ENCODE peak calls at places on chromosomes 6 and 20, in seven cellular contexts. S is PC-3, V is astrocyte of the spinal cord, Q is A549, K is hepatocyte, W is WTC11, P is omental fat pad. I is an unnamed sample.

GRCh38 chr6:170184324-170184723 is 106.6 kb downstream of the DLL1 start:
- DNase-seq in W (no peak), Q (no peak), K (no peak), S (no peak), V (no peak), P (no peak), I (no peak)

GRCh38 chr20:47700327-47700726 is 85.0 kb downstream of the SULF2 start:
- DNase-seq in Q (no peak), P (no peak), S (no peak), K (no peak), W (no peak), V (no peak), I (no peak)

GRCh38 chr20:22775671-22776139 is 191.3 kb upstream of the FOXA2 start:
- DNase-seq in Q (peak), W (no peak), V (peak), K (peak), S (peak), P (no peak), I (no peak)

GRCh38 chr6:109059591-109060021 is 35.0 kb downstream of the SESN1 start:
- DNase-seq in P (no peak), V (peak), W (no peak), K (no peak), S (peak), Q (no peak), I (no peak)

GRCh38 chr6:103680116-103680515 is 1179.6 kb downstream of the HACE1 start:
- DNase-seq in V (no peak), W (no peak), K (no peak), S (no peak), P (no peak), Q (no peak), I (no peak)

GRCh38 chr6:121205569-121205968 is 128.7 kb downstream of the TBC1D32 start:
- DNase-seq in V (no peak), S (no peak), Q (no peak), K (no peak), P (no peak), W (no peak), I (no peak)

GRCh38 chr20:58212636-58213035 is 15.8 kb downstream of the ANKRD60 start:
- DNase-seq in K (no peak), P (no peak), Q (no peak), V (no peak), S (no peak), W (no peak), I (no peak)

GRCh38 chr20:53845980-53846379 is 224.4 kb downstream of the BCAS1 start:
- DNase-seq in S (no peak), P (no peak), Q (no peak), W (no peak), K (no peak), V (no peak), I (no peak)

GRCh38 chr6:150456902-150457643 is 88.3 kb downstream of the IYD start:
- DNase-seq in W (no peak), K (no peak), V (no peak), P (no peak), S (no peak), Q (no peak), I (no peak)

GRCh38 chr6:122184260-122184934 is 215.1 kb upstream of the HSF2 start:
- DNase-seq in P (no peak), S (peak), K (peak), W (no peak), V (peak), Q (peak), I (no peak)

GRCh38 chr6:95142101-95142500 is 435.2 kb upstream of the MANEA start:
- DNase-seq in V (no peak), W (no peak), K (no peak), S (no peak), P (no peak), Q (no peak), I (no peak)

GRCh38 chr20:45311589-45312211 is 3.6 kb upstream of the MATN4 start:
- DNase-seq in K (peak), W (peak), Q (peak), V (no peak), P (peak), S (peak), I (no peak)

GRCh38 chr6:44486002-44486421 is 98.5 kb downstream of the CDC5L start:
- DNase-seq in K (no peak), Q (no peak), W (no peak), V (peak), S (no peak), P (no peak), I (no peak)

GRCh38 chr6:31401403-31401802 is 2.0 kb upstream of the MICA start:
- DNase-seq in V (peak), K (peak), Q (peak), W (no peak), S (peak), P (no peak), I (no peak)

GRCh38 chr6:163531122-163531521 is 116.6 kb downstream of the QKI start:
- DNase-seq in W (no peak), P (no peak), S (no peak), Q (no peak), K (no peak), V (no peak), I (no peak)

GRCh38 chr20:2651772-2652723 is at the start of gene NOP56:
- DNase-seq in Q (peak), S (peak), W (peak), V (peak), K (peak), P (peak), I (peak)

GRCh38 chr6:75933387-75933975 is 139.0 kb downstream of the IMPG1 start:
- DNase-seq in K (no peak), Q (no peak), S (no peak), P (no peak), V (no peak), W (no peak), I (no peak)

GRCh38 chr6:151916680-151917164 is 109.2 kb downstream of the ESR1 start:
- DNase-seq in V (peak), S (peak), W (no peak), P (no peak), Q (no peak), K (no peak), I (peak)

GRCh38 chr20:2118783-2119182 is 17.2 kb downstream of the STK35 start:
- DNase-seq in K (no peak), Q (no peak), V (no peak), W (no peak), S (no peak), P (no peak), I (no peak)

GRCh38 chr6:103675807-103676406 is 1183.8 kb downstream of the HACE1 start:
- DNase-seq in P (no peak), V (peak), W (no peak), S (no peak), Q (no peak), K (peak), I (no peak)

GRCh38 chr6:40440083-40440482 is 147.1 kb downstream of the LRFN2 start:
- DNase-seq in P (no peak), W (no peak), K (no peak), V (no peak), S (no peak), Q (no peak), I (no peak)

GRCh38 chr6:33344771-33345697 is 27.5 kb upstream of the ZBTB22 start:
- DNase-seq in W (peak), Q (peak), K (peak), V (peak), P (no peak), S (peak), I (peak)

GRCh38 chr6:66965227-66965626 is 1258.2 kb upstream of the EYS start:
- DNase-seq in K (no peak), Q (no peak), P (no peak), S (peak), W (no peak), V (peak), I (no peak)

GRCh38 chr20:4601630-4602296 is 119.9 kb upstream of the PRND start:
- DNase-seq in V (peak), W (no peak), Q (no peak), P (no peak), S (peak), K (no peak), I (no peak)

GRCh38 chr6:26249959-26250805 is 114.8 kb upstream of the BTN3A2 start:
- DNase-seq in S (peak), P (no peak), V (peak), Q (peak), K (peak), W (peak), I (no peak)

GRCh38 chr6:2523061-2523460 is 227.7 kb downstream of the MYLK4 start:
- DNase-seq in P (no peak), W (no peak), S (no peak), Q (no peak), K (no peak), V (no peak), I (no peak)

GRCh38 chr6:107418118-107418517 is 41.2 kb downstream of the PDSS2 start:
- DNase-seq in P (no peak), V (no peak), W (no peak), K (no peak), S (peak), Q (peak), I (no peak)

GRCh38 chr6:135583256-135583758 is 85.8 kb upstream of the AHI1 start:
- DNase-seq in V (peak), K (no peak), W (no peak), Q (no peak), P (no peak), S (peak), I (no peak)

GRCh38 chr6:88144637-88145297 is 21.4 kb downstream of the CNR1 start:
- DNase-seq in P (no peak), V (no peak), S (no peak), Q (no peak), K (no peak), W (no peak), I (no peak)

GRCh38 chr6:88142299-88142668 is 23.9 kb downstream of the CNR1 start:
- DNase-seq in K (no peak), P (no peak), W (no peak), S (no peak), V (no peak), Q (no peak), I (no peak)

GRCh38 chr6:88141641-88142298 is 24.4 kb downstream of the CNR1 start:
- DNase-seq in K (no peak), P (no peak), S (no peak), W (no peak), Q (no peak), V (no peak), I (no peak)

GRCh38 chr6:88143768-88144167 is 22.4 kb downstream of the CNR1 start:
- DNase-seq in W (no peak), K (no peak), V (no peak), P (no peak), S (no peak), Q (no peak), I (no peak)

DNA sequence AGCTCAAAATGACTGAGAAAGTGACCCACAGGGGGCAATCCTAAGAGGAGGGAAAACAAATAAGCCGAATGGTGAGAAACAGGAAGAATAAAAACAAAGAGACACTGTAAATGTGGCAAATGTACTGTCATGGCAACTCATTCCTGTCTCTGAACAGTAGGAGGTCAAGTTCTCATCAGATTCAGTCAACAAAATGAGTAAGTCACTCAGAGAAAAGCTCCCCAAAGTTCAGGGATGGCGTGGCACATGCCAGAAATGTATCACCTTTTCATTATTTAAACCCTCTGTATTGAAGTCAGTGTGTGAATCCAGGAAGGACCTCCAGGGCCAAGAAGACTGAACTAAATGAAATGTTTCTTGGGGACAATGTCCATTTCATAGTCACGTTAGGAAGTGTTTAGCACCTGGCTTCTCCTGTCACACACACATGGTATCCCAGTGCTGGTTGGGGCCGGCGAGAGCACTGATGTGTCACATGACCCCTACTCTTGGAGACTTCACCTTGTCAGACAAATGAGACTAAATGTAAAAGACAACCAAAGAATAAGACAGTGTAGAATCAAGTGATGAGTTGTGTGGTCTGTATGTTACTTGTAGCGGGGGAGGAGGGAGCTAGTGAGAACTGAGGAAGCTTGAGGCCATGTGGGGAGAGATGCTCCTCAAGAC is 20.7 kb downstream of the CNR1 start:
- DNase-seq in P (no peak), S (no peak), V (no peak), W (no peak), K (no peak), Q (no peak), I (no peak)
- TF ChIP-seq CTCF in P (no peak), S (no peak), V (no peak), W (no peak), K (no peak), Q (no peak), I (no peak)

DNA sequence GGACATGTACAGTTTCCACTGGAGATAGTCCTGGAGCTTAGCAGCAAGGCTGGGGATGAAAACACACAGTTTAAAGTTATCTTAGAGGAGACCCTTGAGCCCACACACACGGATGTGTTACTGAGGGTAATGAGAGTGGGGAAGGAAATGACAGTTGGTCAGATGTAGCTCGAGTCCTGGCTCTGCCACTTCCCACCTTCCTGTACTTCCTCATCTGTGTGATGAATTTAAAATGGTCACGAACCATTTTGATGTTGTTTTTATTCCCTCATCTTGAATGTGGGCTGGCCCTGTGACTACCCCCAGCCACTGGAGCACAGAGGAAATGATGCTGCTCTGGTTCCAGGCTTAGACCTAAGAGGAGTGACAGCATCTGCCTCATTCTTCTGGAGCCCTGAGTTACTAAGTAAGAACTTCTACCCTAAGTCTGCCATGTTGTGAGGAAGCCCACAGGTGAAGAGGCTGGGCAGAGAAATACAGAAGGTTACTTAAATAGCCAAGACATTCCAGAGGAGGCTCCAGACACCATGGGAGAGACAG is 141.2 kb downstream of the NRN1 start:
- DNase-seq in P (no peak), S (no peak), W (no peak), V (no peak), Q (no peak), K (no peak), I (no peak)
- TF ChIP-seq CTCF in P (no peak), S (no peak), W (no peak), V (no peak), Q (no peak), K (no peak), I (no peak)

GRCh38 chr6:71510057-71510713 is 221.6 kb downstream of the OGFRL1 start:
- DNase-seq in V (peak), P (no peak), W (peak), S (peak), Q (peak), K (peak), I (peak)
- TF ChIP-seq CTCF in V (peak), P (no peak), W (no peak), S (peak), Q (peak), K (peak), I (no peak)

DNA sequence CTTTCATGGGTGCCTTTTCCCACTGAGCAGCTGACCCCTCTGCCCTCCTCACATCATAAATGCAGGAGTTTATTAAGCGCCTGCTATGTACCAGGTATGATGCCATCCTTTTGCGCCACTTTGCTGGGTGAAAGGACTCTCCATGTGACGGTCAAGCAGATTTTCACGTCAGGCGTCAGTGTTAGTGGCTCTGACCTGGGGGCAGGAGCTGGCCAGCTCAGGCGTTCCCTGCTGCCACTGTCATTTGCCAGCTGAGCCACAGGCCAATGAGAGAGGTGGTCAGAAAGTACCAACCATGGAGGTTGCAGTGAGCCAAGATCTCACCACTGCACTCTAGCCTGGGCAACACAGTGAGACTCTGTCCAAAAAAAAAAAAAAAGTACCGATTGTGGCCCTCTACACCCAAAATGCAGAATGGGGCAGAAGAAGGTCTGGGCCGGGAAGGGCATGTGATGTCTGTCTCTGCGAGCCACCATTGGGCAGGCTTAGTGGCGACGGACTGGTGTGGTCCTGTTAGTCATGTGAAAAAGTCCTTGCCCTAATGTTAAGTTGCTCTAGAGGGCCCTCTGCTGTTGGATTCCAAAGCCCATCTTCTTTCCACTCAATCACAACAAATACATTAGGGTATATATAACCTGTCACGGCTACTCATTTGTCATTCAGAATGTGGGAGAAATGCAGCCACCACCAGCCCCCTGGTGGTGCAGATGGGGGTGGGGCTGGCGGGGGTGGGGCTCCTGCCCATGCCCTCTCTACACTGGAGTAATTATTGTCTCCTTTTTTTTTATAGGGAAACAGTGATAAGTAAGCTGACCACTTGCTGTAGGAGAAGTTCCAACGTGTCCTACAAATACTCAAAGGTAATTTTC is 18.4 kb upstream of the SLC22A1 start:
- DNase-seq in Q (peak), V (no peak), K (no peak), P (no peak), W (peak), S (peak), I (no peak)
- TF ChIP-seq CTCF in Q (peak), V (peak), K (peak), P (no peak), W (peak), S (peak), I (no peak)

GRCh38 chr20:35601021-35601973 is 14.3 kb upstream of the SPAG4 start:
- DNase-seq in V (peak), K (peak), S (no peak), W (peak), P (no peak), Q (peak), I (peak)
- TF ChIP-seq CTCF in V (peak), K (peak), S (no peak), W (no peak), P (no peak), Q (peak), I (no peak)

GRCh38 chr20:40506567-40506966 is 182.5 kb downstream of the MAFB start:
- DNase-seq in P (peak), K (peak), S (peak), V (peak), Q (peak), W (no peak), I (peak)
- TF ChIP-seq CTCF in P (no peak), K (no peak), S (no peak), V (peak), Q (no peak), W (no peak), I (no peak)

GRCh38 chr6:93047033-93047432 is 372.3 kb downstream of the EPHA7 start:
- DNase-seq in S (no peak), W (peak), Q (no peak), P (no peak), K (no peak), V (no peak), I (no peak)
- TF ChIP-seq CTCF in S (no peak), W (no peak), Q (no peak), P (no peak), K (no peak), V (no peak), I (no peak)